ENCODE peak calls at places on chromosomes 12 and 14, in five cellular contexts. U is iPS DF 6.9, L is heart right ventricle, M is IMR-90, Z is upper lobe of right lung. N is an unnamed sample. For H3K36me3 and H3K4me1, the result is how much of the 10 kb centered on the place peaks cover.

GRCh38 chr12:106282457-106283097 is 20.0 kb upstream of the TCP11L2 start:
- DNase-seq in M (peak), Z (no peak), U (no peak), L (peak), N (no peak)

GRCh38 chr12:121773011-121773777 is 20.3 kb downstream of the RHOF start:
- DNase-seq in M (peak), L (peak), U (peak), Z (peak), N (no peak)

GRCh38 chr14:21868442-21869046 is 194.9 kb upstream of the OR4E1 start:
- DNase-seq in M (peak), U (peak), Z (no peak), L (no peak), N (no peak)

GRCh38 chr12:86712425-86712843 is 456.2 kb upstream of the MGAT4C start:
- DNase-seq in U (no peak), M (peak), L (no peak), Z (no peak), N (no peak)

GRCh38 chr12:15428632-15429031 is 106.3 kb downstream of the PTPRO start:
- DNase-seq in U (peak), L (no peak), Z (no peak), M (no peak), N (no peak)

GRCh38 chr12:49055978-49056754 is 4.4 kb downstream of the KMT2D start:
- DNase-seq in L (no peak), U (peak), M (peak), Z (peak), N (no peak)

GRCh38 chr12:47520029-47520428 is 185.8 kb downstream of the RPAP3 start:
- DNase-seq in M (no peak), U (no peak), L (no peak), Z (no peak), N (no peak)

GRCh38 chr14:52025310-52025709 is 36.0 kb downstream of the RTRAF start:
- DNase-seq in Z (no peak), L (no peak), M (peak), U (no peak), N (no peak)

GRCh38 chr14:80554139-80554538 is 342.8 kb upstream of the DIO2 start:
- DNase-seq in L (no peak), Z (no peak), U (no peak), M (peak), N (no peak)

GRCh38 chr14:59292028-59292427 is 103.6 kb downstream of the DAAM1 start:
- DNase-seq in U (no peak), Z (no peak), M (no peak), L (no peak), N (no peak)

GRCh38 chr14:54866588-54866987 is 36.0 kb downstream of the GCH1 start:
- DNase-seq in U (no peak), Z (no peak), L (no peak), M (peak), N (no peak)

GRCh38 chr12:26112703-26113147 is 12.1 kb downstream of the BHLHE41 start:
- DNase-seq in L (no peak), M (peak), Z (no peak), U (no peak), N (no peak)

GRCh38 chr14:68377459-68377858 is 415.4 kb downstream of the ZFP36L1 start:
- DNase-seq in M (peak), L (peak), Z (no peak), U (no peak), N (no peak)

GRCh38 chr12:121799175-121799841 is 4.5 kb upstream of the SETD1B start:
- DNase-seq in M (peak), L (peak), Z (peak), U (no peak), N (peak)

GRCh38 chr12:91108196-91108595 is 3.1 kb downstream of the LUM start:
- DNase-seq in L (no peak), U (no peak), Z (no peak), M (no peak), N (no peak)

GRCh38 chr14:29955087-29955486 is 27.4 kb upstream of the PRKD1 start:
- DNase-seq in U (no peak), M (peak), L (no peak), Z (no peak), N (no peak)

GRCh38 chr14:71931492-71932228 is 569 bp upstream of the RGS6 start:
- DNase-seq in M (no peak), Z (no peak), L (peak), U (no peak), N (no peak)

GRCh38 chr12:132170094-132170636 is 25.9 kb downstream of the NOC4L start:
- DNase-seq in M (peak), L (peak), U (no peak), Z (peak), N (no peak)

GRCh38 chr14:71967709-71968108 is 35.5 kb downstream of the RGS6 start:
- DNase-seq in Z (no peak), U (no peak), L (no peak), M (no peak), N (no peak)

GRCh38 chr12:63995512-63995911 is 151.0 kb downstream of the SRGAP1 start:
- DNase-seq in Z (no peak), L (no peak), M (no peak), U (no peak), N (no peak)

GRCh38 chr12:51183816-51184215 is 10.9 kb upstream of the TFCP2 start:
- DNase-seq in Z (no peak), L (peak), U (no peak), M (peak), N (no peak)

GRCh38 chr12:46389130-46389616 is 16.6 kb upstream of the SLC38A2 start:
- DNase-seq in L (no peak), M (peak), U (no peak), Z (no peak), N (no peak)

GRCh38 chr14:104150201-104151027 is 12.0 kb downstream of the KIF26A start:
- DNase-seq in L (peak), Z (no peak), U (no peak), M (no peak), N (no peak)

GRCh38 chr12:104695453-104696148 is 238.9 kb downstream of the CHST11 start:
- DNase-seq in U (no peak), L (no peak), Z (no peak), M (peak), N (peak)

GRCh38 chr12:56631790-56632700 is 1.9 kb upstream of the BAZ2A start:
- DNase-seq in M (peak), Z (peak), L (peak), U (no peak), N (peak)

GRCh38 chr12:123075591-123076171 is 75.2 kb downstream of the PITPNM2 start:
- DNase-seq in L (no peak), M (no peak), Z (peak), U (no peak), N (no peak)

GRCh38 chr14:32762886-32763285 is 175.8 kb upstream of the NPAS3 start:
- DNase-seq in U (no peak), M (peak), Z (no peak), L (no peak), N (no peak)

GRCh38 chr12:111570090-111570961 is 28.8 kb downstream of the ATXN2 start:
- DNase-seq in U (no peak), Z (no peak), M (peak), L (no peak), N (no peak)

GRCh38 chr14:61588419-61588901 is 106.9 kb upstream of the HIF1A start:
- DNase-seq in L (no peak), M (peak), U (no peak), Z (no peak), N (no peak)

GRCh38 chr14:93027810-93028723 is 87.7 kb downstream of the ITPK1 start:
- DNase-seq in Z (no peak), L (no peak), U (no peak), M (no peak), N (no peak)

GRCh38 chr12:79373896-79374499 is 316.8 kb downstream of the PAWR start:
- DNase-seq in M (peak), U (no peak), Z (no peak), L (no peak), N (no peak)

GRCh38 chr14:100589071-100589759 is 2.0 kb upstream of the BEGAIN start:
- DNase-seq in Z (peak), L (no peak), U (no peak), M (no peak), N (no peak)

GRCh38 chr12:104702565-104703139 is 245.9 kb downstream of the CHST11 start:
- DNase-seq in Z (no peak), M (no peak), U (no peak), L (peak), N (peak)

GRCh38 chr12:57751788-57752667 is at the start of gene CDK4:
- DNase-seq in M (peak), Z (peak), L (peak), U (peak), N (peak)

GRCh38 chr12:57746025-57746424 is 1.2 kb downstream of the TSPAN31 start:
- DNase-seq in U (no peak), Z (no peak), M (no peak), L (no peak), N (no peak)

GRCh38 chr12:57750561-57751431 is 1.3 kb downstream of the CDK4 start:
- DNase-seq in L (no peak), Z (no peak), M (peak), U (no peak), N (no peak)

GRCh38 chr12:57751432-57751787 is 700 bp downstream of the CDK4 start:
- DNase-seq in Z (no peak), U (no peak), L (no peak), M (no peak), N (no peak)

DNA sequence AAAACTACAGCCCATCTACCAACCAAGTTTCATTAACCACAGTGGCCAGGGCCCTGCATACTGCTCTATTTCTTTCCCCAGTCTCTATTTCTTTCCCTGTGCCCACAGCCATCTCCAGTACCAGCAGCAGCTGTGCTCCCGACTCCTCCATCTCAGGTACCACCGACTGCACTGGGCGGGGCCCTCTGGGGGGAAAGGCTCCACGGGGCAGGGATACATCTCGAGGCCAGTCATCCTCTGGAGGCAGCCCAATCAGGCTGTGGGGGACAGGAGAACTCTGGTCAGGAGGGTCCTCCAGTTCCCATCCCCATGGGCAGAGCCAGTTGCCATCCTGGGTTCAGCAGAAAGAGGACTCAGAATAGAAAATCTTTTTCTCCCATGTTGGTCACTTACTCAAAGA is 3.0 kb downstream of the CDK4 start:
- DNase-seq in U (no peak), M (no peak), L (no peak), Z (no peak), N (no peak)
- H3K36me3 ChIP-seq in U (under half), M (under half), L (under half), Z (under half), N (under half)

GRCh38 chr12:127383281-127383680 is 883.7 kb upstream of the TMEM132C start:
- DNase-seq in M (no peak), L (no peak), U (no peak), Z (no peak), N (no peak)
- H3K27ac ChIP-seq in M (no peak), L (no peak), U (no peak), Z (no peak), N (no peak)

GRCh38 chr12:68633614-68634558 is 23.2 kb downstream of the RAP1B start:
- DNase-seq in L (no peak), U (no peak), M (no peak), Z (no peak), N (no peak)
- H3K4me1 ChIP-seq in L (half or more), U (under half), M (under half), Z (under half), N (half or more)

GRCh38 chr12:2111816-2112215 is 59.0 kb downstream of the CACNA1C start:
- DNase-seq in M (no peak), L (no peak), U (no peak), Z (peak), N (no peak)
- H3K36me3 ChIP-seq in M (under half), L (under half), U (under half), Z (under half), N (under half)

N was measured in thoracic aorta.